ENCODE peak calls at places on chromosomes 2 and 18, in four cellular contexts. One of them, this sample, is unnamed.

GRCh38 chr2:47058061-47058931 is 96.8 kb downstream of the STPG4 start:
- DNase-seq in mesothelial cell of epicardium: no peak
- DNase-seq in fibroblast of lung: peak; percentile 85
- DNase-seq in cardiac fibroblast: peak; percentile 90
- DNase-seq in this sample: no peak

GRCh38 chr2:159228006-159228655 is 58.4 kb downstream of the WDSUB1 start:
- DNase-seq in cardiac fibroblast: no peak
- DNase-seq in mesothelial cell of epicardium: no peak
- DNase-seq in fibroblast of lung: no peak
- DNase-seq in this sample: no peak

GRCh38 chr2:163692611-163693482 is 43.0 kb downstream of the FIGN start:
- DNase-seq in fibroblast of lung: peak; percentile 51
- DNase-seq in mesothelial cell of epicardium: no peak
- DNase-seq in cardiac fibroblast: no peak
- DNase-seq in this sample: no peak

GRCh38 chr2:187232749-187233148 is 215.3 kb downstream of the CALCRL start:
- DNase-seq in cardiac fibroblast: no peak
- DNase-seq in fibroblast of lung: no peak
- DNase-seq in mesothelial cell of epicardium: no peak
- DNase-seq in this sample: no peak

GRCh38 chr2:202023198-202023903 is 10.3 kb upstream of the FZD7 start:
- DNase-seq in fibroblast of lung: no peak
- DNase-seq in cardiac fibroblast: no peak
- DNase-seq in mesothelial cell of epicardium: no peak
- DNase-seq in this sample: no peak

GRCh38 chr2:122478108-122478507 is 722.7 kb downstream of the TSN start:
- DNase-seq in cardiac fibroblast: peak; percentile 22
- DNase-seq in fibroblast of lung: no peak
- DNase-seq in mesothelial cell of epicardium: no peak
- DNase-seq in this sample: no peak

GRCh38 chr2:147327636-147328035 is 517.2 kb upstream of the ACVR2A start:
- DNase-seq in cardiac fibroblast: peak; percentile 64
- DNase-seq in mesothelial cell of epicardium: no peak
- DNase-seq in fibroblast of lung: no peak
- DNase-seq in this sample: no peak

GRCh38 chr2:104853926-104854506 is at the start of gene POU3F3:
- DNase-seq in cardiac fibroblast: no peak
- DNase-seq in fibroblast of lung: peak; percentile 21
- DNase-seq in mesothelial cell of epicardium: no peak
- DNase-seq in this sample: peak; percentile 94

GRCh38 chr18:36461551-36461987 is 164.1 kb downstream of the FHOD3 start:
- DNase-seq in cardiac fibroblast: no peak
- DNase-seq in mesothelial cell of epicardium: no peak
- DNase-seq in fibroblast of lung: no peak
- DNase-seq in this sample: no peak

GRCh38 chr2:72800491-72800890 is 25.3 kb downstream of the EXOC6B start:
- DNase-seq in fibroblast of lung: no peak
- DNase-seq in mesothelial cell of epicardium: no peak
- DNase-seq in cardiac fibroblast: no peak
- DNase-seq in this sample: no peak

GRCh38 chr2:236833501-236834186 is 252.0 kb upstream of the COPS8 start:
- DNase-seq in mesothelial cell of epicardium: no peak
- DNase-seq in cardiac fibroblast: peak; percentile 68
- DNase-seq in fibroblast of lung: no peak
- DNase-seq in this sample: no peak

GRCh38 chr2:176085861-176086771 is 2.4 kb upstream of the EVX2 start:
- DNase-seq in fibroblast of lung: peak; percentile 39
- DNase-seq in mesothelial cell of epicardium: peak; percentile 62
- DNase-seq in cardiac fibroblast: peak; percentile 38
- DNase-seq in this sample: peak; percentile 73

GRCh38 chr2:51003345-51004192 is 28.4 kb downstream of the NRXN1 start:
- DNase-seq in fibroblast of lung: no peak
- DNase-seq in cardiac fibroblast: no peak
- DNase-seq in mesothelial cell of epicardium: no peak
- DNase-seq in this sample: no peak

GRCh38 chr2:207599641-207600040 is 25.6 kb downstream of the METTL21A start:
- DNase-seq in fibroblast of lung: no peak
- DNase-seq in cardiac fibroblast: no peak
- DNase-seq in mesothelial cell of epicardium: no peak
- DNase-seq in this sample: no peak

GRCh38 chr2:39124000-39124769 is 3.3 kb upstream of the SOS1 start:
- DNase-seq in cardiac fibroblast: peak; percentile 97
- DNase-seq in fibroblast of lung: peak; percentile 95
- DNase-seq in mesothelial cell of epicardium: peak; percentile 95
- DNase-seq in this sample: peak; percentile 99

GRCh38 chr2:224401641-224402342 is at the start of gene FAM124B:
- DNase-seq in mesothelial cell of epicardium: no peak
- DNase-seq in cardiac fibroblast: peak; percentile 88
- DNase-seq in fibroblast of lung: peak; percentile 81
- DNase-seq in this sample: peak; percentile 26

GRCh38 chr2:171557363-171557762 is 35.1 kb downstream of the CYBRD1 start:
- DNase-seq in cardiac fibroblast: no peak
- DNase-seq in mesothelial cell of epicardium: no peak
- DNase-seq in fibroblast of lung: no peak
- DNase-seq in this sample: peak; percentile 19

GRCh38 chr18:79644006-79644665 is 35.5 kb upstream of the CTDP1 start:
- DNase-seq in mesothelial cell of epicardium: peak; percentile 79
- DNase-seq in fibroblast of lung: peak; percentile 51
- DNase-seq in cardiac fibroblast: peak; percentile 67
- DNase-seq in this sample: peak; percentile 61

GRCh38 chr2:12183032-12183431 is 436.6 kb downstream of the LPIN1 start:
- DNase-seq in cardiac fibroblast: no peak
- DNase-seq in fibroblast of lung: no peak
- DNase-seq in mesothelial cell of epicardium: no peak
- DNase-seq in this sample: no peak

GRCh38 chr2:234368861-234369261 is 128.0 kb downstream of the ARL4C start:
- DNase-seq in cardiac fibroblast: no peak
- DNase-seq in fibroblast of lung: peak; percentile 78
- DNase-seq in mesothelial cell of epicardium: no peak
- DNase-seq in this sample: no peak